ENCODE peak calls at places on chromosomes 3 and 15, in six cellular contexts. A, P, M, U, I and D are unnamed samples.

GRCh38 chr3:129173206-129173605 is 10.5 kb downstream of the CNBP start:
- DNase-seq in A (no peak), U (no peak), M (no peak), P (no peak), I (no peak), D (peak; percentile 9)

GRCh38 chr3:126502656-126503055 is 14.9 kb downstream of the UROC1 start:
- DNase-seq in I (no peak), P (no peak), A (no peak), M (no peak), U (no peak), D (no peak)

GRCh38 chr3:52428151-52429005 is 16.5 kb downstream of the SEMA3G start:
- DNase-seq in I (peak; percentile 62), A (no peak), U (peak; percentile 55), P (peak; percentile 39), M (peak; percentile 37), D (peak; percentile 80)

GRCh38 chr15:73602444-73602843 is 30.7 kb downstream of the NPTN start:
- DNase-seq in I (no peak), M (no peak), U (no peak), A (no peak), P (no peak), D (no peak)

GRCh38 chr3:58824285-58824684 is 157.7 kb upstream of the FAM3D start:
- DNase-seq in P (peak; percentile 44), A (peak; percentile 13), U (no peak), M (peak; percentile 61), I (peak; percentile 48), D (peak; percentile 58)

GRCh38 chr3:81914254-81914653 is 152.8 kb upstream of the GBE1 start:
- DNase-seq in P (no peak), M (no peak), U (no peak), A (no peak), I (no peak), D (no peak)

GRCh38 chr15:25673351-25673750 is 189.8 kb downstream of the ATP10A start:
- DNase-seq in M (no peak), U (no peak), A (no peak), I (no peak), P (no peak), D (no peak)

GRCh38 chr3:148815316-148815715 is 12.3 kb upstream of the CPB1 start:
- DNase-seq in I (no peak), P (no peak), M (no peak), A (no peak), U (no peak), D (no peak)

GRCh38 chr15:41666353-41666920 is 6.2 kb downstream of the MGA start:
- DNase-seq in U (no peak), A (no peak), M (no peak), P (no peak), I (no peak), D (no peak)

GRCh38 chr15:41487376-41487775 is 6.3 kb upstream of the ITPKA start:
- DNase-seq in A (no peak), I (no peak), U (no peak), M (no peak), P (peak; percentile 0), D (no peak)

GRCh38 chr3:141096164-141096563 is 45.0 kb downstream of the SPSB4 start:
- DNase-seq in M (no peak), A (no peak), I (no peak), P (no peak), U (no peak), D (no peak)

GRCh38 chr3:72375237-72376154 is 472.7 kb downstream of the SHQ1 start:
- DNase-seq in M (no peak), I (no peak), U (no peak), A (no peak), P (no peak), D (no peak)

GRCh38 chr3:115292131-115292530 is 145.0 kb upstream of the ZBTB20 start:
- DNase-seq in U (no peak), M (no peak), I (no peak), P (no peak), A (no peak), D (no peak)